ENCODE peak calls at places on chromosome 6, in four cellular contexts. One of them, this sample, is unnamed. For H3K4me1, the result is how much of the 10 kb centered on the place peaks cover.

GRCh38 chr6:12331951-12332749 is 42.0 kb downstream of the EDN1 start:
- DNase-seq in tibial nerve: no peak
- DNase-seq in IMR-90: peak
- DNase-seq in ovary: no peak
- DNase-seq in this sample: no peak

GRCh38 chr6:107102414-107102805 is 12.9 kb downstream of the BEND3 start:
- DNase-seq in tibial nerve: no peak
- DNase-seq in IMR-90: no peak
- DNase-seq in ovary: no peak
- DNase-seq in this sample: no peak

GRCh38 chr6:144659735-144660246 is 374.7 kb downstream of the UTRN start:
- DNase-seq in tibial nerve: no peak
- DNase-seq in IMR-90: no peak
- DNase-seq in ovary: no peak
- DNase-seq in this sample: no peak

GRCh38 chr6:73134588-73134987 is 90.7 kb downstream of the KHDC1L start:
- DNase-seq in tibial nerve: no peak
- DNase-seq in IMR-90: peak
- DNase-seq in ovary: no peak
- DNase-seq in this sample: no peak

GRCh38 chr6:37017606-37018005 is 12.2 kb downstream of the FGD2 start:
- DNase-seq in tibial nerve: no peak
- DNase-seq in IMR-90: no peak
- DNase-seq in ovary: no peak
- DNase-seq in this sample: no peak

GRCh38 chr6:101249470-101249869 is 144.0 kb upstream of the GRIK2 start:
- DNase-seq in tibial nerve: no peak
- DNase-seq in IMR-90: no peak
- DNase-seq in ovary: no peak
- DNase-seq in this sample: no peak

GRCh38 chr6:157675859-157676640 is 147.0 kb upstream of the SNX9 start:
- DNase-seq in tibial nerve: no peak
- DNase-seq in IMR-90: no peak
- DNase-seq in ovary: no peak
- DNase-seq in this sample: no peak

GRCh38 chr6:13813011-13813410 is 1.3 kb downstream of the MCUR1 start:
- DNase-seq in tibial nerve: no peak
- DNase-seq in IMR-90: no peak
- DNase-seq in ovary: no peak
- DNase-seq in this sample: no peak

GRCh38 chr6:103783344-103783743 is 1076.4 kb downstream of the HACE1 start:
- DNase-seq in tibial nerve: no peak
- DNase-seq in IMR-90: no peak
- DNase-seq in ovary: no peak
- DNase-seq in this sample: no peak

GRCh38 chr6:135877666-135878065 is 26.2 kb downstream of the PDE7B start:
- DNase-seq in tibial nerve: no peak
- DNase-seq in IMR-90: no peak
- DNase-seq in ovary: no peak
- DNase-seq in this sample: no peak

DNA sequence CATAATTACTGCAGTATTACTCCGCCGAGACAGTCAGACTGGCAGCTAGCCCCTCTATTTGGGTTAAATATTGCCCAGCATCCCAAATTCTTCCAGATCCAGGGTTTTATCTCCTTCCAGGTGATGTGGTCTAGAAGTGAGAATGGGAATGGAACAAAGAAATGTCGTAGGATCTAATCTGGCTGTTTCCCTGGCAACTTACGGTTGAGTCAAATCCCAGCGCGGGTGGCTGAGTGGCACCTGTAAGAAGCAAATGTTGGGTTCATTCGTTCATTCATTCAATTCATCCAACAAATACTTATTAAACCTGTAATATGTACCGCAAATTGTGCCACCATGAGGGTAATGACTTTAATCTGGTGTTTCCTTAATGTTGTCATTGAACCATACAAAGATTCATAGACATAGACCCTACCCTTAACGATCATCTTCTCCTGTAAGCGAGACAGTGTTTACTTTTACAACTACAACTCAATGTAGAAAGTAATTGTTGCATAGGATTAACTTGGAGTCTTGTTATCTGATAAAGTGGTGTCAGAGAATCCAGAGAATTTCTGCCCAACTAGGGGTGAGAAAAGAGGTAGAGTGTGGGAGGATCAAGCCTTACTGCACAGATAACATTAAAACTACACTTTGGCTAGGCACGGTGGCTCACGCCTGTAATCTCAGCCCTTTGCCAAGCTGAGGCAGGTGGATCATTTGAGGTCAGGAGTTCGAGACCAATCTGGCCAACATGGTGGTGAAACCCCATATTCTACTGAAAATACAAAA is 91.3 kb upstream of the ADGRF1 start:
- DNase-seq in tibial nerve: no peak
- DNase-seq in IMR-90: no peak
- DNase-seq in ovary: no peak
- DNase-seq in this sample: no peak
- H3K4me3 ChIP-seq in tibial nerve: no peak
- H3K4me3 ChIP-seq in IMR-90: no peak
- H3K4me3 ChIP-seq in ovary: no peak
- H3K4me3 ChIP-seq in this sample: no peak

GRCh38 chr6:170028629-170029345 is 262.1 kb downstream of the DLL1 start:
- DNase-seq in tibial nerve: no peak
- DNase-seq in IMR-90: no peak
- DNase-seq in ovary: no peak
- DNase-seq in this sample: no peak
- H3K4me1 ChIP-seq in tibial nerve: under half
- H3K4me1 ChIP-seq in IMR-90: under half
- H3K4me1 ChIP-seq in ovary: under half
- H3K4me1 ChIP-seq in this sample: under half

GRCh38 chr6:29884261-29884660 is 56.6 kb downstream of the HLA-G start:
- DNase-seq in tibial nerve: no peak
- DNase-seq in IMR-90: no peak
- DNase-seq in ovary: no peak
- DNase-seq in this sample: no peak

GRCh38 chr6:29887819-29888581 is 54.3 kb upstream of the HLA-A start:
- DNase-seq in tibial nerve: peak
- DNase-seq in IMR-90: peak
- DNase-seq in ovary: peak
- DNase-seq in this sample: peak

GRCh38 chr6:29886686-29887085 is 55.6 kb upstream of the HLA-A start:
- DNase-seq in tibial nerve: no peak
- DNase-seq in IMR-90: no peak
- DNase-seq in ovary: no peak
- DNase-seq in this sample: no peak

GRCh38 chr6:29892696-29893095 is 49.6 kb upstream of the HLA-A start:
- DNase-seq in tibial nerve: no peak
- DNase-seq in IMR-90: no peak
- DNase-seq in ovary: no peak
- DNase-seq in this sample: no peak

GRCh38 chr6:29887330-29887818 is 55.0 kb upstream of the HLA-A start:
- DNase-seq in tibial nerve: peak
- DNase-seq in IMR-90: peak
- DNase-seq in ovary: peak
- DNase-seq in this sample: peak
- H3K4me3 ChIP-seq in tibial nerve: no peak
- H3K4me3 ChIP-seq in IMR-90: peak
- H3K4me3 ChIP-seq in ovary: peak
- H3K4me3 ChIP-seq in this sample: no peak

GRCh38 chr6:159984268-159984786 is 15.4 kb downstream of the IGF2R start:
- DNase-seq in tibial nerve: no peak
- DNase-seq in IMR-90: peak
- DNase-seq in ovary: no peak
- DNase-seq in this sample: no peak
- H3K4me1 ChIP-seq in tibial nerve: under half
- H3K4me1 ChIP-seq in IMR-90: under half
- H3K4me1 ChIP-seq in ovary: half or more
- H3K4me1 ChIP-seq in this sample: half or more

DNA sequence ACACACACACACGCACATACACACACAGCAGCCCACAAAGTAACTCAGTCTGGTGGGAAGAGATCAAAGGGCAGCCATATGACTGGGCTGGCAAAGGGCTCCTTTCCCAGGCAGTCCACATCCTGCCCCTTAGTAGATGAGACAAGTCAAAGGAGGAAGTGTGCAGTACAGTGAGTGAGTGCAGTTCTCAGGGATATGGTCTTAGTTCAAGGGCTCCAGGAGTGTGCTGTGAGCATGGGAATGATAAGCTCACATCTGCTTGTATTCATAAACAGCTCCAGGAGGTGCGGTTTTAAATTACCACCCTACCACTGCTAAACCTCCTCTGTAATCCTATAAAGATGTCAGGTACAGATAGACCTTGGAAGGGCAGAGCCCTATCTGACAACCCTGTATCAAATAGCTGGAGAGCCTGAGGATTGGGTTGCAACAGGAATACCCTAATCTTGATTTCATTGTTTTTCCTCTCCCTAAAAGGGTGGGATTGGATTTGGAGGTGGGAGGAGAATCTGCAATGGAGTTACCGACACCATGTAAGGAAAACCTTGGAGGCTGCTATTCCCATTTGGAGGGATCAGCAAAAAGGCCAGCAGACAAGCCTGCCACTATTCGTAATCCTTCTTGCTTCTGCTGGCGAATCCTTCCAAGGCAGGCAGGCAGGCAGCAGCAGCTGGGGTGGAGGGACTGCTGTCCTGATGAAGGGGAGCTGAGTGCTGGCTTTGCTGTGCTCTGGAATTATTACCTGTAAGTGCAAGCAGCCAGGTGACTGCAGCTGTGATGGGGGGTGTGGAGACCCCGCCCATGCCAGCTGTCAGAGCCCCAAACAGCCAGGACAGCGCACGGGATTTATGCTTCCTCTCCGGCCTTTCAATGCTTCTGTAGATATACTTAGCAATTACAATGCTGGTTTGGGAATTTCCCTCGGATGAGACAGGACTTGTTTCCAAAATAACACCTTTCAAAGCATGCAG is 342.7 kb downstream of the PRL start:
- DNase-seq in tibial nerve: no peak
- DNase-seq in IMR-90: peak
- DNase-seq in ovary: peak
- DNase-seq in this sample: no peak
- H3K4me3 ChIP-seq in tibial nerve: no peak
- H3K4me3 ChIP-seq in IMR-90: no peak
- H3K4me3 ChIP-seq in ovary: no peak
- H3K4me3 ChIP-seq in this sample: no peak

This sample was measured in CD4-positive, alpha-beta memory T cell.